ENCODE peak calls at places on chromosome 18, in five cellular contexts. One of them, this sample, is unnamed.

GRCh38 chr18:43398601-43399000 is 121.3 kb upstream of the SYT4 start:
- DNase-seq in pancreas: no peak
- DNase-seq in heart left ventricle: no peak
- DNase-seq in GM23338: no peak
- DNase-seq in IMR-90: no peak
- DNase-seq in this sample: no peak

GRCh38 chr18:8816805-8817204 is 111.4 kb downstream of the MTCL1 start:
- DNase-seq in IMR-90: peak; percentile 84
- DNase-seq in GM23338: no peak
- DNase-seq in pancreas: no peak
- DNase-seq in heart left ventricle: no peak
- DNase-seq in this sample: no peak

GRCh38 chr18:62766266-62766665 is 50.9 kb downstream of the PHLPP1 start:
- DNase-seq in heart left ventricle: no peak
- DNase-seq in pancreas: no peak
- DNase-seq in IMR-90: no peak
- DNase-seq in GM23338: peak; percentile 36
- DNase-seq in this sample: no peak

GRCh38 chr18:63515799-63516198 is 26.4 kb upstream of the SERPINB12 start:
- DNase-seq in GM23338: no peak
- DNase-seq in heart left ventricle: no peak
- DNase-seq in IMR-90: no peak
- DNase-seq in pancreas: no peak
- DNase-seq in this sample: no peak

GRCh38 chr18:62131305-62131909 is 55.4 kb downstream of the PIGN start:
- DNase-seq in GM23338: peak; percentile 75
- DNase-seq in pancreas: no peak
- DNase-seq in heart left ventricle: peak; percentile 32
- DNase-seq in IMR-90: peak; percentile 76
- DNase-seq in this sample: peak; percentile 39

GRCh38 chr18:13178197-13178596 is 40.4 kb upstream of the LDLRAD4 start:
- DNase-seq in GM23338: no peak
- DNase-seq in IMR-90: no peak
- DNase-seq in pancreas: no peak
- DNase-seq in heart left ventricle: no peak
- DNase-seq in this sample: no peak

GRCh38 chr18:35478520-35479435 is 19.0 kb downstream of the INO80C start:
- DNase-seq in pancreas: no peak
- DNase-seq in heart left ventricle: peak; percentile 34
- DNase-seq in GM23338: no peak
- DNase-seq in IMR-90: peak; percentile 86
- DNase-seq in this sample: no peak

GRCh38 chr18:6546229-6546628 is 131.5 kb upstream of the L3MBTL4 start:
- DNase-seq in GM23338: no peak
- DNase-seq in pancreas: no peak
- DNase-seq in heart left ventricle: no peak
- DNase-seq in IMR-90: no peak
- DNase-seq in this sample: peak; percentile 53

GRCh38 chr18:49459404-49460171 is 857 bp downstream of the DYM start:
- DNase-seq in pancreas: no peak
- DNase-seq in GM23338: peak; percentile 50
- DNase-seq in IMR-90: peak; percentile 12
- DNase-seq in heart left ventricle: no peak
- DNase-seq in this sample: no peak

GRCh38 chr18:27363918-27364317 is 178.8 kb upstream of the CHST9 start:
- DNase-seq in heart left ventricle: no peak
- DNase-seq in pancreas: no peak
- DNase-seq in IMR-90: no peak
- DNase-seq in GM23338: peak; percentile 46
- DNase-seq in this sample: no peak

DNA sequence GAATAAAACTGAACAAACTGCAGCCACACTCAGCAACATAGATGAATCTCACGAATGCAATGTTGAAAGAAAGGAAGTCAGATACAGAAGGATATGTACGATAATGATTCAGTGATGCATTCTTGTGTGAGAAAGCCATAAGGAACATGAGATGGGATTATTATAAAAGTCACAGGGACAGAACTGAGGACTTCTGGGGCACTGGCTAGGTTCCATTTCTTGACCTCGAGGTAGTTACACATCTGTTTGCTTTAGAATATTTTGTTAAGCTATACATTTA is 56.9 kb upstream of the SMAD2 start:
- DNase-seq in IMR-90: no peak
- DNase-seq in heart left ventricle: no peak
- DNase-seq in pancreas: no peak
- DNase-seq in GM23338: no peak
- DNase-seq in this sample: no peak
- H3K27ac ChIP-seq in IMR-90: no peak overlapping the region
- H3K27ac ChIP-seq in heart left ventricle: no peak overlapping the region
- H3K27ac ChIP-seq in pancreas: no peak overlapping the region
- H3K27ac ChIP-seq in GM23338: no peak overlapping the region
- H3K27ac ChIP-seq in this sample: no peak overlapping the region

GRCh38 chr18:22322251-22322691 is 95.4 kb downstream of the CTAGE1 start:
- DNase-seq in heart left ventricle: peak; percentile 58
- DNase-seq in GM23338: no peak
- DNase-seq in pancreas: no peak
- DNase-seq in IMR-90: no peak
- DNase-seq in this sample: no peak

GRCh38 chr18:22324191-22325131 is 93.3 kb downstream of the CTAGE1 start:
- DNase-seq in pancreas: peak; percentile 49
- DNase-seq in GM23338: peak; percentile 80
- DNase-seq in IMR-90: no peak
- DNase-seq in heart left ventricle: peak; percentile 84
- DNase-seq in this sample: no peak

GRCh38 chr18:22318745-22319407 is 98.8 kb downstream of the CTAGE1 start:
- DNase-seq in heart left ventricle: no peak
- DNase-seq in GM23338: no peak
- DNase-seq in pancreas: no peak
- DNase-seq in IMR-90: peak; percentile 60
- DNase-seq in this sample: no peak

GRCh38 chr18:22320155-22320554 is 97.6 kb downstream of the CTAGE1 start:
- DNase-seq in heart left ventricle: no peak
- DNase-seq in IMR-90: no peak
- DNase-seq in GM23338: no peak
- DNase-seq in pancreas: no peak
- DNase-seq in this sample: no peak

GRCh38 chr18:22320736-22321135 is 97.0 kb downstream of the CTAGE1 start:
- DNase-seq in pancreas: no peak
- DNase-seq in heart left ventricle: no peak
- DNase-seq in GM23338: no peak
- DNase-seq in IMR-90: no peak
- DNase-seq in this sample: no peak
- H3K27ac ChIP-seq in pancreas: no peak overlapping the region
- H3K27ac ChIP-seq in heart left ventricle: no peak overlapping the region
- H3K27ac ChIP-seq in GM23338: no peak overlapping the region
- H3K27ac ChIP-seq in IMR-90: no peak overlapping the region
- H3K27ac ChIP-seq in this sample: no peak overlapping the region

GRCh38 chr18:23228102-23229051 is 93.1 kb downstream of the CABLES1 start:
- DNase-seq in heart left ventricle: no peak
- DNase-seq in pancreas: no peak
- DNase-seq in IMR-90: peak; percentile 75
- DNase-seq in GM23338: no peak
- DNase-seq in this sample: no peak

GRCh38 chr18:23227729-23228075 is 92.4 kb downstream of the CABLES1 start:
- DNase-seq in pancreas: no peak
- DNase-seq in IMR-90: no peak
- DNase-seq in heart left ventricle: no peak
- DNase-seq in GM23338: no peak
- DNase-seq in this sample: no peak

GRCh38 chr18:23231340-23232021 is 96.2 kb downstream of the CABLES1 start:
- DNase-seq in heart left ventricle: peak; percentile 69
- DNase-seq in IMR-90: peak; percentile 92
- DNase-seq in pancreas: no peak
- DNase-seq in GM23338: no peak
- DNase-seq in this sample: no peak

GRCh38 chr18:23230688-23231087 is 95.4 kb downstream of the CABLES1 start:
- DNase-seq in GM23338: no peak
- DNase-seq in heart left ventricle: no peak
- DNase-seq in IMR-90: no peak
- DNase-seq in pancreas: no peak
- DNase-seq in this sample: no peak

GRCh38 chr18:23229472-23229871 is 94.2 kb downstream of the CABLES1 start:
- DNase-seq in GM23338: no peak
- DNase-seq in IMR-90: peak; percentile 50
- DNase-seq in heart left ventricle: no peak
- DNase-seq in pancreas: no peak
- DNase-seq in this sample: no peak
- H3K27ac ChIP-seq in GM23338: peak overlapping the region; percentile 21
- H3K27ac ChIP-seq in IMR-90: peak overlapping the region; percentile 94
- H3K27ac ChIP-seq in heart left ventricle: peak overlapping the region; percentile 40
- H3K27ac ChIP-seq in pancreas: no peak overlapping the region
- H3K27ac ChIP-seq in this sample: no peak overlapping the region

GRCh38 chr18:55101458-55101824 is 142.2 kb upstream of the CCDC68 start:
- DNase-seq in heart left ventricle: no peak
- DNase-seq in IMR-90: no peak
- DNase-seq in pancreas: no peak
- DNase-seq in GM23338: no peak
- DNase-seq in this sample: no peak
- H3K27ac ChIP-seq in heart left ventricle: no peak overlapping the region
- H3K27ac ChIP-seq in IMR-90: no peak overlapping the region
- H3K27ac ChIP-seq in pancreas: no peak overlapping the region
- H3K27ac ChIP-seq in GM23338: no peak overlapping the region
- H3K27ac ChIP-seq in this sample: no peak overlapping the region

GRCh38 chr18:57805117-57805516 is 2.0 kb upstream of the ATP8B1 start:
- DNase-seq in GM23338: no peak
- DNase-seq in pancreas: no peak
- DNase-seq in IMR-90: no peak
- DNase-seq in heart left ventricle: no peak
- DNase-seq in this sample: no peak

GRCh38 chr18:57802166-57802868 is 798 bp downstream of the ATP8B1 start:
- DNase-seq in heart left ventricle: no peak
- DNase-seq in GM23338: peak; percentile 54
- DNase-seq in pancreas: peak; percentile 79
- DNase-seq in IMR-90: no peak
- DNase-seq in this sample: no peak

GRCh38 chr18:57801379-57802165 is 1.5 kb downstream of the ATP8B1 start:
- DNase-seq in GM23338: peak; percentile 45
- DNase-seq in IMR-90: no peak
- DNase-seq in pancreas: peak; percentile 71
- DNase-seq in heart left ventricle: no peak
- DNase-seq in this sample: no peak

GRCh38 chr18:57802869-57803118 is 321 bp downstream of the ATP8B1 start:
- DNase-seq in heart left ventricle: no peak
- DNase-seq in GM23338: no peak
- DNase-seq in pancreas: no peak
- DNase-seq in IMR-90: no peak
- DNase-seq in this sample: no peak

GRCh38 chr18:57803119-57803969 is at the start of gene ATP8B1:
- DNase-seq in GM23338: peak; percentile 93
- DNase-seq in pancreas: peak; percentile 99
- DNase-seq in heart left ventricle: peak; percentile 84
- DNase-seq in IMR-90: peak; percentile 73
- DNase-seq in this sample: peak; percentile 98
- H3K27ac ChIP-seq in GM23338: no peak within 1 kb of the TSS
- H3K27ac ChIP-seq in pancreas: peak within 1 kb of the TSS; percentile 96
- H3K27ac ChIP-seq in heart left ventricle: peak within 1 kb of the TSS; percentile 92
- H3K27ac ChIP-seq in IMR-90: peak within 1 kb of the TSS; percentile 77
- H3K27ac ChIP-seq in this sample: peak within 1 kb of the TSS; percentile 97

DNA sequence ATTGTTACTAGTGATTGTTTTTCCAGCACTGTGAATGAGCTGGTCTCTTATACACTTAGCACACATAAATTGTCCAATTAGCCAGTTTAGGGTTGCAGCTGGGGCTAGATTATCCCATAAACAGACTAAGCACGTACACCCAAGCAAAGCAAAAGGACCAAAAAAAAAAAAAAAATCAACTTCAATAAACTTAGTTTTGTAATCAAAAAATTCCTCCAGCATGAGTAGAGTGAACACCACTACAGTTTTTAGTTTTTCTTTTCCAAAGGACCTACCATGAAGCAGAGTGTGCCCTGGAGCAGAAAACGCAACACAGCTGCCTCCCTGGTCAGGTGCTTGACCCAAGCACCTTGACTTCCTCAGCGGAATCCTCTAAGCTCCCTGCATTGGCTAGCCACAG is 249.4 kb upstream of the SLC14A2 start:
- DNase-seq in pancreas: no peak
- DNase-seq in GM23338: no peak
- DNase-seq in heart left ventricle: no peak
- DNase-seq in IMR-90: no peak
- DNase-seq in this sample: no peak
- H3K27ac ChIP-seq in pancreas: no peak overlapping the region
- H3K27ac ChIP-seq in GM23338: no peak overlapping the region
- H3K27ac ChIP-seq in heart left ventricle: no peak overlapping the region
- H3K27ac ChIP-seq in IMR-90: no peak overlapping the region
- H3K27ac ChIP-seq in this sample: no peak overlapping the region

GRCh38 chr18:46756172-46756558 is 688 bp downstream of the ST8SIA5 start:
- DNase-seq in pancreas: no peak
- DNase-seq in heart left ventricle: no peak
- DNase-seq in GM23338: peak; percentile 55
- DNase-seq in IMR-90: no peak
- DNase-seq in this sample: no peak

GRCh38 chr18:46759885-46760284 is 3.0 kb upstream of the ST8SIA5 start:
- DNase-seq in heart left ventricle: no peak
- DNase-seq in pancreas: no peak
- DNase-seq in GM23338: no peak
- DNase-seq in IMR-90: no peak
- DNase-seq in this sample: no peak

GRCh38 chr18:46764586-46764985 is 7.7 kb upstream of the ST8SIA5 start:
- DNase-seq in GM23338: no peak
- DNase-seq in pancreas: no peak
- DNase-seq in heart left ventricle: no peak
- DNase-seq in IMR-90: no peak
- DNase-seq in this sample: no peak

GRCh38 chr18:46756559-46757201 is at the start of gene ST8SIA5:
- DNase-seq in IMR-90: no peak
- DNase-seq in pancreas: peak; percentile 63
- DNase-seq in GM23338: peak; percentile 88
- DNase-seq in heart left ventricle: no peak
- DNase-seq in this sample: no peak

GRCh38 chr18:46761054-46761769 is 4.4 kb upstream of the ST8SIA5 start:
- DNase-seq in pancreas: no peak
- DNase-seq in IMR-90: no peak
- DNase-seq in heart left ventricle: no peak
- DNase-seq in GM23338: no peak
- DNase-seq in this sample: no peak
- H3K27ac ChIP-seq in pancreas: no peak overlapping the region
- H3K27ac ChIP-seq in IMR-90: no peak overlapping the region
- H3K27ac ChIP-seq in heart left ventricle: no peak overlapping the region
- H3K27ac ChIP-seq in GM23338: no peak overlapping the region
- H3K27ac ChIP-seq in this sample: no peak overlapping the region

GRCh38 chr18:23460285-23461273 is 7.5 kb downstream of the RIOK3 start:
- DNase-seq in pancreas: no peak
- DNase-seq in IMR-90: no peak
- DNase-seq in heart left ventricle: no peak
- DNase-seq in GM23338: no peak
- DNase-seq in this sample: no peak
- H3K27ac ChIP-seq in pancreas: no peak overlapping the region
- H3K27ac ChIP-seq in IMR-90: no peak overlapping the region
- H3K27ac ChIP-seq in heart left ventricle: no peak overlapping the region
- H3K27ac ChIP-seq in GM23338: no peak overlapping the region
- H3K27ac ChIP-seq in this sample: no peak overlapping the region

GRCh38 chr18:58934356-58934755 is 69.7 kb downstream of the ZNF532 start:
- DNase-seq in pancreas: no peak
- DNase-seq in IMR-90: no peak
- DNase-seq in heart left ventricle: no peak
- DNase-seq in GM23338: no peak
- DNase-seq in this sample: no peak
- H3K27ac ChIP-seq in pancreas: no peak overlapping the region
- H3K27ac ChIP-seq in IMR-90: no peak overlapping the region
- H3K27ac ChIP-seq in heart left ventricle: no peak overlapping the region
- H3K27ac ChIP-seq in GM23338: no peak overlapping the region
- H3K27ac ChIP-seq in this sample: peak overlapping the region; percentile 63

This sample was measured in prostate gland.